ENCODE peak calls at places on chromosome 12, in six cellular contexts. One of them, this sample, is unnamed.
A peak's percentile ranks its signal among the peaks of the same experiment; 100 is the strongest.

GRCh38 chr12:27552886-27553560 is 29.0 kb downstream of the PPFIBP1 start:
- DNase-seq in AG10803: no peak
- DNase-seq in fibroblast of lung: peak; percentile 28
- DNase-seq in EL: peak; percentile 38
- DNase-seq in NAMALWA: no peak
- DNase-seq in AG04450: no peak
- DNase-seq in this sample: no peak

GRCh38 chr12:81224626-81225025 is 146.7 kb downstream of the ACSS3 start:
- DNase-seq in AG04450: no peak
- DNase-seq in AG10803: no peak
- DNase-seq in EL: no peak
- DNase-seq in NAMALWA: no peak
- DNase-seq in fibroblast of lung: no peak
- DNase-seq in this sample: no peak

GRCh38 chr12:122064034-122064777 is 14.3 kb upstream of the MLXIP start:
- DNase-seq in NAMALWA: peak; percentile 94
- DNase-seq in AG04450: no peak
- DNase-seq in EL: peak; percentile 94
- DNase-seq in fibroblast of lung: peak; percentile 97
- DNase-seq in AG10803: peak; percentile 90
- DNase-seq in this sample: peak; percentile 91

GRCh38 chr12:25377475-25378179 is 126.9 kb upstream of the KRAS start:
- DNase-seq in NAMALWA: no peak
- DNase-seq in AG10803: peak; percentile 59
- DNase-seq in fibroblast of lung: peak; percentile 48
- DNase-seq in AG04450: peak; percentile 63
- DNase-seq in EL: peak; percentile 56
- DNase-seq in this sample: peak; percentile 37

GRCh38 chr12:120055231-120055630 is 61.3 kb downstream of the RAB35 start:
- DNase-seq in NAMALWA: no peak
- DNase-seq in AG04450: no peak
- DNase-seq in fibroblast of lung: no peak
- DNase-seq in EL: no peak
- DNase-seq in AG10803: peak; percentile 39
- DNase-seq in this sample: peak; percentile 19

GRCh38 chr12:59716049-59716448 is 120.2 kb downstream of the SLC16A7 start:
- DNase-seq in EL: no peak
- DNase-seq in fibroblast of lung: no peak
- DNase-seq in AG10803: no peak
- DNase-seq in AG04450: no peak
- DNase-seq in NAMALWA: no peak
- DNase-seq in this sample: no peak

GRCh38 chr12:94148841-94149780 is 734 bp downstream of the PLXNC1 start:
- DNase-seq in AG10803: peak; percentile 40
- DNase-seq in fibroblast of lung: peak; percentile 49
- DNase-seq in EL: peak; percentile 62
- DNase-seq in NAMALWA: no peak
- DNase-seq in AG04450: no peak
- DNase-seq in this sample: no peak

GRCh38 chr12:4910502-4911315 is 1.0 kb downstream of the KCNA1 start:
- DNase-seq in AG10803: peak; percentile 5
- DNase-seq in NAMALWA: no peak
- DNase-seq in EL: peak; percentile 16
- DNase-seq in AG04450: no peak
- DNase-seq in fibroblast of lung: peak; percentile 5
- DNase-seq in this sample: no peak

GRCh38 chr12:119803391-119803791 is 73.7 kb downstream of the CIT start:
- DNase-seq in EL: no peak
- DNase-seq in AG04450: no peak
- DNase-seq in NAMALWA: no peak
- DNase-seq in AG10803: peak; percentile 77
- DNase-seq in fibroblast of lung: peak; percentile 77
- DNase-seq in this sample: peak; percentile 12

GRCh38 chr12:49515266-49515665 is 23.6 kb upstream of the KCNH3 start:
- DNase-seq in AG10803: peak; percentile 68
- DNase-seq in NAMALWA: no peak
- DNase-seq in EL: peak; percentile 83
- DNase-seq in fibroblast of lung: peak; percentile 83
- DNase-seq in AG04450: peak; percentile 65
- DNase-seq in this sample: peak; percentile 47

GRCh38 chr12:15152456-15152855 is 68.8 kb downstream of the RERG start:
- DNase-seq in NAMALWA: no peak
- DNase-seq in fibroblast of lung: peak; percentile 52
- DNase-seq in AG10803: peak; percentile 8
- DNase-seq in AG04450: no peak
- DNase-seq in EL: no peak
- DNase-seq in this sample: no peak

GRCh38 chr12:122336015-122336946 is 70.0 kb upstream of the VPS33A start:
- DNase-seq in AG04450: no peak
- DNase-seq in AG10803: peak; percentile 38
- DNase-seq in EL: peak; percentile 45
- DNase-seq in fibroblast of lung: peak; percentile 46
- DNase-seq in NAMALWA: peak; percentile 66
- DNase-seq in this sample: no peak

GRCh38 chr12:106126441-106127288 is 12.1 kb downstream of the NUAK1 start:
- DNase-seq in AG10803: peak; percentile 82
- DNase-seq in fibroblast of lung: no peak
- DNase-seq in NAMALWA: no peak
- DNase-seq in AG04450: no peak
- DNase-seq in EL: peak; percentile 53
- DNase-seq in this sample: no peak